ENCODE peak calls at places on chromosome 2, in nine cellular contexts. One of them, this sample, is unnamed.
A peak's percentile ranks its signal among the peaks of the same experiment; 100 is the strongest.

GRCh38 chr2:106885981-106886915 is at the start of gene ST6GAL2:
- DNase-seq in GM12878: no peak
- DNase-seq in Panc1: no peak
- DNase-seq in K562: no peak
- DNase-seq in SK-N-SH: peak; percentile 85
- DNase-seq in stomach: no peak
- DNase-seq in GM23338: peak; percentile 72
- DNase-seq in HCT116: no peak
- DNase-seq in sigmoid colon: no peak
- DNase-seq in this sample: no peak

GRCh38 chr2:164000171-164000570 is 264.4 kb upstream of the FIGN start:
- DNase-seq in GM23338: no peak
- DNase-seq in K562: no peak
- DNase-seq in GM12878: no peak
- DNase-seq in SK-N-SH: no peak
- DNase-seq in stomach: no peak
- DNase-seq in HCT116: no peak
- DNase-seq in sigmoid colon: no peak
- DNase-seq in Panc1: no peak
- DNase-seq in this sample: no peak

GRCh38 chr2:3601561-3602271 is 6.8 kb downstream of the COLEC11 start:
- DNase-seq in HCT116: no peak
- DNase-seq in sigmoid colon: no peak
- DNase-seq in GM23338: no peak
- DNase-seq in Panc1: no peak
- DNase-seq in GM12878: no peak
- DNase-seq in SK-N-SH: no peak
- DNase-seq in K562: peak; percentile 90
- DNase-seq in stomach: no peak
- DNase-seq in this sample: no peak

GRCh38 chr2:176471949-176472348 is 202.7 kb downstream of the MTX2 start:
- DNase-seq in SK-N-SH: no peak
- DNase-seq in K562: no peak
- DNase-seq in stomach: no peak
- DNase-seq in HCT116: no peak
- DNase-seq in GM23338: no peak
- DNase-seq in GM12878: no peak
- DNase-seq in sigmoid colon: no peak
- DNase-seq in Panc1: no peak
- DNase-seq in this sample: no peak

GRCh38 chr2:132547089-132547687 is 122.8 kb downstream of the LYPD1 start:
- DNase-seq in sigmoid colon: peak; percentile 77
- DNase-seq in Panc1: peak; percentile 32
- DNase-seq in K562: peak; percentile 71
- DNase-seq in SK-N-SH: peak; percentile 64
- DNase-seq in GM12878: peak; percentile 8
- DNase-seq in stomach: peak; percentile 81
- DNase-seq in HCT116: peak; percentile 36
- DNase-seq in GM23338: peak; percentile 87
- DNase-seq in this sample: no peak

GRCh38 chr2:42504364-42505230 is 10.8 kb upstream of the KCNG3 start:
- DNase-seq in GM23338: no peak
- DNase-seq in HCT116: no peak
- DNase-seq in sigmoid colon: peak; percentile 37
- DNase-seq in stomach: no peak
- DNase-seq in Panc1: no peak
- DNase-seq in GM12878: no peak
- DNase-seq in SK-N-SH: no peak
- DNase-seq in K562: no peak
- DNase-seq in this sample: no peak

GRCh38 chr2:26355038-26355995 is 8.7 kb upstream of the ADGRF3 start:
- DNase-seq in GM12878: no peak
- DNase-seq in sigmoid colon: no peak
- DNase-seq in HCT116: peak; percentile 97
- DNase-seq in K562: peak; percentile 93
- DNase-seq in stomach: no peak
- DNase-seq in SK-N-SH: no peak
- DNase-seq in GM23338: peak; percentile 66
- DNase-seq in Panc1: no peak
- DNase-seq in this sample: no peak

GRCh38 chr2:222499226-222499625 is 74.9 kb downstream of the SGPP2 start:
- DNase-seq in stomach: no peak
- DNase-seq in SK-N-SH: no peak
- DNase-seq in GM12878: no peak
- DNase-seq in K562: no peak
- DNase-seq in sigmoid colon: no peak
- DNase-seq in GM23338: no peak
- DNase-seq in Panc1: no peak
- DNase-seq in HCT116: no peak
- DNase-seq in this sample: no peak

GRCh38 chr2:233566141-233566956 is at the start of gene USP40:
- DNase-seq in GM23338: peak; percentile 96
- DNase-seq in stomach: peak; percentile 89
- DNase-seq in GM12878: no peak
- DNase-seq in SK-N-SH: peak; percentile 90
- DNase-seq in HCT116: peak; percentile 85
- DNase-seq in Panc1: peak; percentile 61
- DNase-seq in sigmoid colon: peak; percentile 94
- DNase-seq in K562: peak; percentile 91
- DNase-seq in this sample: no peak

GRCh38 chr2:64548795-64549194 is 24.7 kb downstream of the AFTPH start:
- DNase-seq in SK-N-SH: no peak
- DNase-seq in stomach: no peak
- DNase-seq in sigmoid colon: no peak
- DNase-seq in K562: no peak
- DNase-seq in HCT116: no peak
- DNase-seq in GM12878: no peak
- DNase-seq in Panc1: no peak
- DNase-seq in GM23338: no peak
- DNase-seq in this sample: no peak

GRCh38 chr2:144456680-144457079 is 63.2 kb downstream of the ZEB2 start:
- DNase-seq in GM12878: no peak
- DNase-seq in sigmoid colon: no peak
- DNase-seq in Panc1: no peak
- DNase-seq in SK-N-SH: no peak
- DNase-seq in stomach: no peak
- DNase-seq in GM23338: no peak
- DNase-seq in K562: peak; percentile 62
- DNase-seq in HCT116: no peak
- DNase-seq in this sample: no peak
- H3K4me1 ChIP-seq in GM12878: no peaks in the 10 kb centered on the region
- H3K4me1 ChIP-seq in sigmoid colon: no peaks in the 10 kb centered on the region
- H3K4me1 ChIP-seq in Panc1: no peaks in the 10 kb centered on the region
- H3K4me1 ChIP-seq in SK-N-SH: peaks cover 66% of the 10 kb centered on the region
- H3K4me1 ChIP-seq in stomach: peaks cover 94% of the 10 kb centered on the region
- H3K4me1 ChIP-seq in GM23338: peaks cover 38% of the 10 kb centered on the region
- H3K4me1 ChIP-seq in K562: peaks cover 5% of the 10 kb centered on the region
- H3K4me1 ChIP-seq in HCT116: no peaks in the 10 kb centered on the region
- H3K4me1 ChIP-seq in this sample: peaks cover 89% of the 10 kb centered on the region

GRCh38 chr2:146879882-146880281 is 964.9 kb upstream of the ACVR2A start:
- DNase-seq in K562: no peak
- DNase-seq in Panc1: no peak
- DNase-seq in stomach: no peak
- DNase-seq in sigmoid colon: no peak
- DNase-seq in SK-N-SH: no peak
- DNase-seq in GM23338: no peak
- DNase-seq in GM12878: no peak
- DNase-seq in HCT116: no peak
- DNase-seq in this sample: no peak
- TF ChIP-seq POLR2AphosphoS5 in K562: no peak
- TF ChIP-seq POLR2AphosphoS5 in Panc1: no peak
- TF ChIP-seq POLR2AphosphoS5 in stomach: no peak
- TF ChIP-seq POLR2AphosphoS5 in sigmoid colon: no peak
- TF ChIP-seq POLR2AphosphoS5 in SK-N-SH: no peak
- TF ChIP-seq POLR2AphosphoS5 in GM23338: no peak
- TF ChIP-seq POLR2AphosphoS5 in GM12878: no peak
- TF ChIP-seq POLR2AphosphoS5 in HCT116: no peak
- TF ChIP-seq POLR2AphosphoS5 in this sample: no peak

GRCh38 chr2:55672630-55673029 is 21.0 kb downstream of the PNPT1 start:
- DNase-seq in GM12878: no peak
- DNase-seq in stomach: no peak
- DNase-seq in HCT116: no peak
- DNase-seq in sigmoid colon: no peak
- DNase-seq in SK-N-SH: no peak
- DNase-seq in GM23338: no peak
- DNase-seq in K562: no peak
- DNase-seq in Panc1: no peak
- DNase-seq in this sample: no peak
- H3K4me1 ChIP-seq in GM12878: no peaks in the 10 kb centered on the region
- H3K4me1 ChIP-seq in stomach: no peaks in the 10 kb centered on the region
- H3K4me1 ChIP-seq in HCT116: no peaks in the 10 kb centered on the region
- H3K4me1 ChIP-seq in sigmoid colon: no peaks in the 10 kb centered on the region
- H3K4me1 ChIP-seq in SK-N-SH: no peaks in the 10 kb centered on the region
- H3K4me1 ChIP-seq in GM23338: no peaks in the 10 kb centered on the region
- H3K4me1 ChIP-seq in K562: no peaks in the 10 kb centered on the region
- H3K4me1 ChIP-seq in Panc1: no peaks in the 10 kb centered on the region
- H3K4me1 ChIP-seq in this sample: no peaks in the 10 kb centered on the region

DNA sequence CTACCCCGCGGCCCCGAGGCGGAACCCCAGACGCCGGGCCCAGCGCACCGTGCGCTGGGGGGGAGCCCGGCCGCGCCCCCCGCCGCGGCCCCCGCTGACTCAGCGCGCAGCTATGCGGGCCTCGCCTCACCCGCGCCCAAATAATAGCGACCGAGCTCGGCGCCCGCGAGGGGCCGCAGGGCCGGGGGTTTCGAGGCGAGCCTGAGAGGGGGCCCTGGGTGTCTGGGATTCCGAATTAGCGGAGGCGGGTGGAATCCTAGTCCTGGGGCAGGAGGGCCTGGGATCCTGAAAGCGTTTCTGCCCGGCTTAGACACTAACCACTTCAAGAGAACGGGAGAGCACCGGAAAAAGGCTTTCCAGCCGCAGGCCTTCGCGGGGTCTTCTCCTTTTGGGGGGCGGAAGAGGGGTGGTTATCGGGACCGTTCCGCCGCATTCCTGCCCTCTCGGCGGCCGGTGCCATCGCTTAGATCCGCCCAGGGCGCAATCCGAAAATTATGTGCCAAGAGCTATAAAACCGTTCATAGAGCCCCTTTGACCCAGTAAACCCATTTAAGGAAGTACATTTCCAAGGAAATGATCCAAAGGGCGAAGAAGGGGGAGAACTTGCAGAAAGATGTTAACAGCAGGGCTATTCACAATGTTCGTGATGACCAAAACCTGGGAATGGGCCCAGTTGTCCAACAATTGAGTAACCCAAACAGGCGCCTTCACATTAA is 678 bp upstream of the ROCK2 start:
- DNase-seq in SK-N-SH: no peak
- DNase-seq in sigmoid colon: peak; percentile 89
- DNase-seq in K562: peak; percentile 29
- DNase-seq in stomach: peak; percentile 51
- DNase-seq in Panc1: no peak
- DNase-seq in GM12878: no peak
- DNase-seq in GM23338: peak; percentile 75
- DNase-seq in HCT116: peak; percentile 76
- DNase-seq in this sample: no peak
- TF ChIP-seq POLR2AphosphoS5 in SK-N-SH: no peak
- TF ChIP-seq POLR2AphosphoS5 in sigmoid colon: peak; percentile 73
- TF ChIP-seq POLR2AphosphoS5 in K562: peak; percentile 51
- TF ChIP-seq POLR2AphosphoS5 in stomach: no peak
- TF ChIP-seq POLR2AphosphoS5 in Panc1: no peak
- TF ChIP-seq POLR2AphosphoS5 in GM12878: no peak
- TF ChIP-seq POLR2AphosphoS5 in GM23338: peak; percentile 29
- TF ChIP-seq POLR2AphosphoS5 in HCT116: no peak
- TF ChIP-seq POLR2AphosphoS5 in this sample: peak; percentile 78

GRCh38 chr2:237207641-237208040 is 122.0 kb downstream of the COPS8 start:
- DNase-seq in K562: no peak
- DNase-seq in GM23338: no peak
- DNase-seq in sigmoid colon: peak; percentile 90
- DNase-seq in GM12878: no peak
- DNase-seq in HCT116: no peak
- DNase-seq in Panc1: no peak
- DNase-seq in stomach: peak; percentile 23
- DNase-seq in SK-N-SH: no peak
- DNase-seq in this sample: no peak

GRCh38 chr2:237208373-237209045 is 122.8 kb downstream of the COPS8 start:
- DNase-seq in HCT116: no peak
- DNase-seq in sigmoid colon: no peak
- DNase-seq in GM12878: no peak
- DNase-seq in stomach: no peak
- DNase-seq in GM23338: no peak
- DNase-seq in K562: no peak
- DNase-seq in SK-N-SH: peak; percentile 52
- DNase-seq in Panc1: no peak
- DNase-seq in this sample: peak; percentile 85

GRCh38 chr2:237202288-237203030 is 116.8 kb downstream of the COPS8 start:
- DNase-seq in stomach: peak; percentile 8
- DNase-seq in K562: no peak
- DNase-seq in Panc1: no peak
- DNase-seq in sigmoid colon: peak; percentile 40
- DNase-seq in GM12878: no peak
- DNase-seq in GM23338: no peak
- DNase-seq in SK-N-SH: no peak
- DNase-seq in HCT116: no peak
- DNase-seq in this sample: peak; percentile 81

GRCh38 chr2:237205551-237205950 is 119.9 kb downstream of the COPS8 start:
- DNase-seq in GM12878: no peak
- DNase-seq in K562: no peak
- DNase-seq in stomach: no peak
- DNase-seq in GM23338: no peak
- DNase-seq in SK-N-SH: no peak
- DNase-seq in Panc1: no peak
- DNase-seq in sigmoid colon: no peak
- DNase-seq in HCT116: no peak
- DNase-seq in this sample: no peak

GRCh38 chr2:237205111-237205541 is 119.4 kb downstream of the COPS8 start:
- DNase-seq in GM12878: no peak
- DNase-seq in Panc1: no peak
- DNase-seq in GM23338: no peak
- DNase-seq in SK-N-SH: no peak
- DNase-seq in K562: no peak
- DNase-seq in HCT116: no peak
- DNase-seq in sigmoid colon: no peak
- DNase-seq in stomach: no peak
- DNase-seq in this sample: peak; percentile 77
- H3K4me1 ChIP-seq in GM12878: no peaks in the 10 kb centered on the region
- H3K4me1 ChIP-seq in Panc1: peaks cover 15% of the 10 kb centered on the region
- H3K4me1 ChIP-seq in GM23338: peaks cover 10% of the 10 kb centered on the region
- H3K4me1 ChIP-seq in SK-N-SH: peaks cover 44% of the 10 kb centered on the region
- H3K4me1 ChIP-seq in K562: peaks cover 11% of the 10 kb centered on the region
- H3K4me1 ChIP-seq in HCT116: peaks cover 20% of the 10 kb centered on the region
- H3K4me1 ChIP-seq in sigmoid colon: peaks cover 30% of the 10 kb centered on the region
- H3K4me1 ChIP-seq in stomach: peaks cover 19% of the 10 kb centered on the region
- H3K4me1 ChIP-seq in this sample: peaks cover 38% of the 10 kb centered on the region